ENCODE peak calls at places on chromosome 6, in five cellular contexts. H is cardiac muscle cell, V is mucosa of descending colon, P is dorsolateral prefrontal cortex, S is PC-3. A is an unnamed sample.

GRCh38 chr6:68691120-68691519 is 56.0 kb downstream of the ADGRB3 start:
- DNase-seq in H (no peak), V (no peak), P (no peak), S (no peak), A (no peak)

GRCh38 chr6:101595276-101595675 is 201.8 kb downstream of the GRIK2 start:
- DNase-seq in H (no peak), V (no peak), P (no peak), S (no peak), A (no peak)

GRCh38 chr6:136754820-136755219 is 37.5 kb downstream of the MAP3K5 start:
- DNase-seq in H (no peak), V (no peak), P (no peak), S (no peak), A (no peak)

GRCh38 chr6:139852484-139853140 is 478.2 kb upstream of the CITED2 start:
- DNase-seq in H (no peak), V (no peak), P (no peak), S (peak; percentile 32), A (no peak)

GRCh38 chr6:57267586-57268293 is 45.6 kb upstream of the RAB23 start:
- DNase-seq in H (peak; percentile 35), V (no peak), P (no peak), S (peak; percentile 97), A (peak; percentile 81)

GRCh38 chr6:112433457-112433856 is 86.3 kb downstream of the RFPL4B start:
- DNase-seq in H (no peak), V (no peak), P (no peak), S (peak; percentile 35), A (no peak)

GRCh38 chr6:39446909-39447308 is 124.4 kb upstream of the KCNK16 start:
- DNase-seq in H (no peak), V (no peak), P (no peak), S (no peak), A (no peak)

GRCh38 chr6:35585688-35586087 is 73.0 kb upstream of the TULP1 start:
- DNase-seq in H (no peak), V (no peak), P (no peak), S (no peak), A (no peak)

GRCh38 chr6:21748343-21749063 is 155.0 kb downstream of the SOX4 start:
- DNase-seq in H (no peak), V (no peak), P (no peak), S (peak; percentile 76), A (no peak)

GRCh38 chr6:133916650-133917151 is 27.8 kb downstream of the TCF21 start:
- DNase-seq in H (peak; percentile 91), V (peak; percentile 74), P (peak; percentile 97), S (peak; percentile 86), A (peak; percentile 20)

GRCh38 chr6:33857301-33858052 is 53.7 kb upstream of the MLN start:
- DNase-seq in H (no peak), V (no peak), P (no peak), S (no peak), A (no peak)

DNA sequence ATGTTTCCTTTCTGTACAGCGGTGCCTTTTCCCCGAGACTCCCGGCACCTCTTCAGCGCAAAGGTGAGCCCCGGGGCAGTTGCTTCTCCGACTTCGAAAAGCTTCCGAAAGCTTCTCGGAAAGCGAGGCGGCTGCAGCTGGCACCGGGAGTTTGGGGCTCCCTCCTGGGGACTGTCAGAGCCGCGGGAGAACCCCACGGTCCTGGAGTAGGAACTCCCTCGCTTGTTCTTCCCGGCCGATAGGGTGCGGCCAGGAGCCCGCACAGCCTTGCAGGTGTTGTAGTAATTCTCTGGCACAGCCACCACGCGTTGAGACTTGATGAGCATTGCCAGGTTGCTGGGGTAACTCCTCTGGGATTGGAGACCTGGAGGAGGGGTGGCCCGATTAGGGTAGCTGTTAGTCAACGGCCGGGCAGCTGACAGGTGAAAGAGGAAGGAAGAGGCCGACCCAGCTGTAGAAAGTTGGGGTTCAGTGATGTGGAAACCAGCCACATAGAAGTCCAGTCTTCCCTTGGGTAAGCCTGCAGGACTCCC is 708 bp downstream of the KDM1B start:
- DNase-seq in H (peak; percentile 62), V (peak; percentile 87), P (peak; percentile 54), S (peak; percentile 87), A (no peak)
- TF ChIP-seq CTCF in H (peak; percentile 35), V (peak; percentile 39), P (no peak), S (peak; percentile 59), A (peak; percentile 44)

GRCh38 chr6:108364470-108364869 is 69.6 kb downstream of the AFG1L start:
- DNase-seq in H (no peak), V (no peak), P (no peak), S (no peak), A (no peak)

GRCh38 chr6:108363113-108363512 is 68.3 kb downstream of the AFG1L start:
- DNase-seq in H (no peak), V (no peak), P (no peak), S (no peak), A (no peak)

GRCh38 chr6:108362455-108362854 is 67.6 kb downstream of the AFG1L start:
- DNase-seq in H (no peak), V (no peak), P (no peak), S (no peak), A (no peak)

GRCh38 chr6:108365488-108365887 is 70.6 kb downstream of the AFG1L start:
- DNase-seq in H (no peak), V (no peak), P (no peak), S (no peak), A (no peak)

GRCh38 chr6:108363756-108364356 is 69.0 kb downstream of the AFG1L start:
- DNase-seq in H (no peak), V (no peak), P (no peak), S (no peak), A (no peak)
- H3K4me3 ChIP-seq in H (no peak overlapping the region), V (no peak overlapping the region), P (peak overlapping the region; percentile 36), S (no peak overlapping the region), A (no peak overlapping the region)

DNA sequence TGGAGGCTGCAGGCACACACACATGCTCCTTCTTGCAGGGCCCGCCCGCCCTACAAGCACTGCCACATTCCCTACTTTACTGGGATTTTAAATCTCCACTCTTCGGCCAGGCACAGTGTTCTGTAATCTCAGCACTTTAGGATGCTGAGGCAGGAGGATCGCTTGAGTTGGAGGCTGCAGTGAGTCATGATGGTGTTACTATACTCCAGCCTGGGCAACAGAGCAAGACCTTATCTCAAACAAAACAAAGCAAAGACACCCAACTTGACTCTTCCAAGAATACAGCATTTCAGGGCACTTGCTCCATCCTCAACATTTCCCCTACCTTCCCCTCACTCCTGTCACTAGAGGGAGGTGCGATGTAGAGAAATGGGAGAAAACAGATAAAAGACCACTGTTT is 194.0 kb downstream of the MYLK4 start:
- DNase-seq in H (no peak), V (no peak), P (no peak), S (no peak), A (no peak)
- TF ChIP-seq CTCF in H (no peak), V (no peak), P (no peak), S (no peak), A (no peak)

GRCh38 chr6:167719920-167720319 is 106.8 kb upstream of the AFDN start:
- DNase-seq in H (no peak), V (no peak), P (no peak), S (no peak), A (no peak)

GRCh38 chr6:167721291-167721690 is 105.4 kb upstream of the AFDN start:
- DNase-seq in H (no peak), V (no peak), P (no peak), S (no peak), A (no peak)

GRCh38 chr6:167717867-167718266 is 108.8 kb upstream of the AFDN start:
- DNase-seq in H (no peak), V (no peak), P (no peak), S (no peak), A (no peak)

GRCh38 chr6:167722634-167723309 is 103.9 kb upstream of the AFDN start:
- DNase-seq in H (no peak), V (no peak), P (no peak), S (no peak), A (no peak)

GRCh38 chr6:167720456-167721285 is 106.0 kb upstream of the AFDN start:
- DNase-seq in H (no peak), V (no peak), P (no peak), S (no peak), A (no peak)
- H3K4me3 ChIP-seq in H (no peak overlapping the region), V (no peak overlapping the region), P (no peak overlapping the region), S (no peak overlapping the region), A (no peak overlapping the region)

GRCh38 chr6:95091823-95092436 is 485.4 kb upstream of the MANEA start:
- DNase-seq in H (peak; percentile 60), V (no peak), P (no peak), S (peak; percentile 67), A (no peak)
- TF ChIP-seq CTCF in H (peak; percentile 55), V (no peak), P (peak; percentile 68), S (peak; percentile 71), A (peak; percentile 63)

A was measured in epithelial cell of proximal tubule.